ENCODE peak calls at places on chromosomes 2 and 18, in six cellular contexts. V is dorsolateral prefrontal cortex, G is bronchial epithelial cell, X is IMR-90, I is PC-3, W is endodermal cell. R is an unnamed sample.
A peak's percentile ranks its signal among the peaks of the same experiment; 100 is the strongest.

GRCh38 chr2:113846439-113846838 is 43.5 kb upstream of the ACTR3 start:
- DNase-seq in G (no peak), W (no peak), V (no peak), I (no peak), X (no peak), R (no peak)

GRCh38 chr2:47631840-47632398 is 151.0 kb upstream of the MSH6 start:
- DNase-seq in W (peak; percentile 71), V (peak; percentile 40), X (peak; percentile 68), I (peak; percentile 87), G (peak; percentile 78), R (peak; percentile 89)

GRCh38 chr2:220209093-220209492 is 581.7 kb downstream of the SLC4A3 start:
- DNase-seq in X (no peak), W (no peak), I (no peak), V (no peak), G (no peak), R (no peak)

GRCh38 chr2:24513266-24513665 is 22.2 kb downstream of the NCOA1 start:
- DNase-seq in I (no peak), G (no peak), X (no peak), W (no peak), V (no peak), R (no peak)

GRCh38 chr2:127681976-127682857 is 6.9 kb upstream of the LIMS2 start:
- DNase-seq in W (no peak), X (no peak), V (no peak), G (no peak), I (no peak), R (no peak)

GRCh38 chr2:60230037-60230436 is 323.4 kb downstream of the BCL11A start:
- DNase-seq in X (no peak), W (no peak), G (no peak), V (no peak), I (no peak), R (no peak)

GRCh38 chr2:10151462-10151861 is 28.9 kb downstream of the RRM2 start:
- DNase-seq in G (no peak), X (no peak), V (no peak), W (no peak), I (no peak), R (no peak)

GRCh38 chr2:240850026-240850425 is 18.6 kb upstream of the AGXT start:
- DNase-seq in V (no peak), X (no peak), I (no peak), W (no peak), G (no peak), R (no peak)

GRCh38 chr2:133657591-133657990 is 89.3 kb upstream of the NCKAP5 start:
- DNase-seq in I (no peak), W (no peak), X (peak; percentile 41), G (no peak), V (no peak), R (peak; percentile 4)

GRCh38 chr2:127829845-127830246 is 18.9 kb upstream of the WDR33 start:
- DNase-seq in G (peak; percentile 37), I (no peak), W (peak; percentile 53), V (no peak), X (no peak), R (peak; percentile 55)

GRCh38 chr2:34705556-34706247 is 1106.6 kb upstream of the FAM98A start:
- DNase-seq in G (no peak), W (no peak), V (no peak), I (no peak), X (no peak), R (no peak)

GRCh38 chr2:10245021-10245420 is 57.7 kb upstream of the HPCAL1 start:
- DNase-seq in I (no peak), W (peak; percentile 36), X (no peak), V (no peak), G (no peak), R (no peak)

GRCh38 chr2:8149011-8149410 is 532.8 kb upstream of the ID2 start:
- DNase-seq in W (no peak), V (no peak), X (no peak), I (no peak), G (no peak), R (no peak)

GRCh38 chr2:55133467-55134315 is 83.4 kb upstream of the RTN4 start:
- DNase-seq in V (peak; percentile 76), X (peak; percentile 96), G (no peak), I (no peak), W (peak; percentile 83), R (peak; percentile 51)

GRCh38 chr2:84927275-84927627 is 21.8 kb downstream of the TMSB10 start:
- DNase-seq in X (no peak), V (no peak), G (no peak), W (no peak), I (no peak), R (no peak)

GRCh38 chr18:8662574-8663255 is 42.6 kb upstream of the MTCL1 start:
- DNase-seq in X (no peak), V (no peak), W (peak; percentile 77), I (no peak), G (no peak), R (no peak)

GRCh38 chr2:233915133-233915532 is 2.0 kb upstream of the TRPM8 start:
- DNase-seq in G (peak; percentile 18), I (peak; percentile 47), V (no peak), X (peak; percentile 3), W (no peak), R (peak; percentile 16)

GRCh38 chr2:69998761-69999160 is 37.3 kb upstream of the ASPRV1 start:
- DNase-seq in W (no peak), I (no peak), G (no peak), V (no peak), X (no peak), R (no peak)

GRCh38 chr2:79782540-79782939 is 269.7 kb downstream of the CTNNA2 start:
- DNase-seq in I (no peak), V (no peak), X (no peak), G (no peak), W (peak; percentile 57), R (no peak)

GRCh38 chr18:68314403-68314802 is 400.5 kb downstream of the TMX3 start:
- DNase-seq in X (peak; percentile 35), W (no peak), G (no peak), V (no peak), I (peak; percentile 40), R (no peak)

GRCh38 chr18:68316636-68317035 is 398.3 kb downstream of the TMX3 start:
- DNase-seq in V (no peak), I (no peak), G (no peak), X (peak; percentile 28), W (no peak), R (no peak)
- H3K4me3 ChIP-seq in V (no peak overlapping the region), I (no peak overlapping the region), G (no peak overlapping the region), X (no peak overlapping the region), W (no peak overlapping the region), R (no peak overlapping the region)

DNA sequence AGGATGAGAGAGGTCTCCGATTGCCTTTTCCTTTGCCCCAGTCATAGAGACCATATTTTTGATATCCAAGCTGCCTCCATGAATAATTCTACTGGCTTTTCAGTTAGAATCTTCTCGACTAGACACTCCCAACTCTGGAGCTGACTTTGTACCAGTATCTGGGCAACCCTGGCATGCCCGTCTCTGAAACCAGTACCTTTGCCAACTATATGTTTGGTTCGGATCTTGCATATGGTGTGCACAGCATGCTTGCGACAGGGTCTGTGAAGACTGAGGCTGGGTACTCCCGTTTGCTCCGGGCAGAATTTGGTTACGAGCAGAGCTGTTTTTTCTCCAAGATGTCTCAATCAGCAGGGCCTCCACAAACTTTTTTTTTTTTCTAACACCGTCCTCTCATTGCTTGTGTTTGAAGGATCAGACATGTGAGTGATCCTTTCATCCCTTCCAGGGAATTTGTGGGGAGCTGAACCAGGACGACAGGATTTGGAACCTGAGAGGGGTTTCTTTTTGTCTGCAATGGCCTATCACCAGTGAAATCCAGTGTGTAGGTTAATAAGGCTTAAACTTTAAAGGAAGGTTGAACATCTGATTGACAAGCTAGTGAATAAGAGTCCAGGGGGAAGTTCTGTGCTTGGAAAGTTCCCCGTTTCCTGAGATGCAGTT is 322.3 kb downstream of the MYCN start:
- DNase-seq in V (no peak), G (no peak), X (no peak), W (peak; percentile 24), I (no peak), R (no peak)
- H3K4me3 ChIP-seq in V (no peak overlapping the region), G (no peak overlapping the region), X (no peak overlapping the region), W (no peak overlapping the region), I (no peak overlapping the region), R (no peak overlapping the region)

DNA sequence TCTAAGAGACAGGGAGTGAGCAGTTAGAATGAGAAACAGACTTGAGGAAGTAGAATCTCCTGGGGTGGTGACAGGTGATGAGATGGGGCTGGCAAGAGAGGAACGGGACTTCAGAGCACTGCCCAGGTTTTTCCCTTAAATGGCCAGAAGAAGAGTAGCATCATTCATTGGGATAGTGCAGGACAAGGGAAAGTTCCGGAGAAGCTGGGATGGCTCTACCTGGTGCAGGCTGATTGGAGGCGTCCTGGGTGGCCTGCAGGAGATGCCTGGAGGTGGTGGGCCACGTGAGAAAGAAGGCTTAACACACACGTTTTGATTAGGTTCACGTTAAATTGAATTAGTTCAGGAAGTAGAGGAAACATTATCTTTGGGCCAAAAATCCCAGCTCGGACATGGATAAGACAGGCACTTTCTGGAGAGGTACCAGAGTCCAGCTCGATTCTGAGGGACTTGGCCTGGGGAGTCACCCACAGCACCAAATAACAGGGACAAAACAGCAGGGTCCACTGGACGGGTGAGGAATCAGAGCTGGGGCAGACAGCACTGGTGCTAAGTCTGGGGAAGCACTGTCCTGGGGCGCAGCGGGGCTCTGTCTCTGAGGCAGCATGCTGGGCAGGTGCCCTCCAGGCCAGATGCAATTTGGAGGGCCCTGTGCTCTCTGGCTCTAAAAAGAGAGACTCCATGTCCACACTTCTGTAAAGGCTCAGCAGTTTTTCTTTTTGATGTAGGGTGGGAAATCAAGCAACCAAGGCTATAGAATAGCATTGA is 512.3 kb upstream of the RAB6C start:
- DNase-seq in G (no peak), I (no peak), W (no peak), X (no peak), V (no peak), R (no peak)
- H3K4me3 ChIP-seq in G (no peak overlapping the region), I (no peak overlapping the region), W (no peak overlapping the region), X (no peak overlapping the region), V (no peak overlapping the region), R (no peak overlapping the region)

DNA sequence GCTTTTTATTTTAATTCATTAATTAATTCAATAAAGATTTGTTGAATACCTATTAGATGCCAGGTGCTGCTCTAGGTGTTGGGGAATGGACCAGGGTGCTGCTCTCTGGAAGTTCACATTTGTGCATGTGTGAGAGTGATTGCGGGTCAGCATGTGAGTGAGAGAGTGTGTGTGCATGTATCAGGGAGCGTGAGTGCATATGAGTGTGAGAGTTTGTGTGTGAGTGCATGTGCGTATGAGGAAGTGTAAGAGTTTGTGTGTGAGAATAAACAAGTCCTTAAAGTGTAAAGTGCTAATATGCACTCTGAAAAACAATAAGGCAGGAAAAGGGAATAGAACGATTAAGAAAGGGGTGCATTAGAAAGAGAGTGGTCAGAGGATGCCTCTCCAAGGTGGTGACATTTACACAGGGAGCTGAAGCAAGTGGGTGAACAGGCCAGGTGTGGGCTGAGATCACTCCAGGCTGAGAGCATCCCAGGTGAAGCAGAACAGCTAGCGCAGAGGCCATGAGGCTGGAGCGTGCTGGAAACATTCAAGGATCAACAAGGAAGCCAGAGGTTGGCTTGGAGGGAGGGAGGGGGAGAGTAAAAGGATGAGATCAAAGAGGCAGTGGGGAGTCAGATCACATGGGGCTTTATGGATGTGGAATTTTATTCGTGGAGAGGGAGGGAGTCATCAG is 50.5 kb upstream of the SLC1A4 start:
- DNase-seq in V (no peak), X (no peak), W (no peak), G (no peak), I (no peak), R (no peak)
- H3K4me3 ChIP-seq in V (no peak overlapping the region), X (no peak overlapping the region), W (no peak overlapping the region), G (no peak overlapping the region), I (no peak overlapping the region), R (no peak overlapping the region)

GRCh38 chr2:216012133-216012829 is 1.1 kb downstream of the MREG start:
- DNase-seq in I (peak; percentile 77), G (peak; percentile 95), V (no peak), X (no peak), W (peak; percentile 41), R (peak; percentile 93)
- H3K4me3 ChIP-seq in I (peak overlapping the region; percentile 87), G (peak overlapping the region; percentile 82), V (peak overlapping the region; percentile 78), X (peak overlapping the region; percentile 89), W (peak overlapping the region; percentile 93), R (peak overlapping the region; percentile 61)

R was measured in epithelial cell of esophagus.